ENCODE peak calls at places on chromosomes 4 and X, in seven cellular contexts. Z is transverse colon, G is neural progenitor cell, F is colonic mucosa, M is OCI-LY7, V is Caco-2, A is pancreas. O is an unnamed sample.
A peak's percentile ranks its signal among the peaks of the same experiment; 100 is the strongest.

GRCh38 chr4:41507292-41507933 is 30.5 kb upstream of the LIMCH1 start:
- DNase-seq in Z (no peak), G (no peak), F (no peak), M (no peak), V (peak; percentile 52), A (no peak), O (no peak)

GRCh38 chr4:120055167-120055566 is 11.5 kb downstream of the MAD2L1 start:
- DNase-seq in Z (no peak), G (no peak), F (no peak), M (no peak), V (no peak), A (no peak), O (no peak)

GRCh38 chr4:31741321-31741720 is 1021.2 kb downstream of the PCDH7 start:
- DNase-seq in Z (no peak), G (no peak), F (no peak), M (no peak), V (no peak), A (no peak), O (no peak)

GRCh38 chrX:149074429-149074828 is 430.7 kb downstream of the IDS start:
- DNase-seq in Z (no peak), G (no peak), F (no peak), M (peak; percentile 0), V (no peak), A (no peak), O (no peak)

GRCh38 chrX:38803286-38803608 is 2.0 kb downstream of the MID1IP1 start:
- DNase-seq in Z (no peak), G (no peak), F (no peak), M (peak; percentile 45), V (peak; percentile 26), A (no peak), O (no peak)

GRCh38 chrX:69095260-69095659 is 70.0 kb downstream of the PJA1 start:
- DNase-seq in Z (no peak), G (no peak), F (no peak), M (no peak), V (no peak), A (no peak), O (no peak)

GRCh38 chrX:68789966-68790365 is 38.9 kb upstream of the EFNB1 start:
- DNase-seq in Z (no peak), G (no peak), F (no peak), M (no peak), V (no peak), A (no peak), O (no peak)

GRCh38 chr4:153521995-153522799 is 56.0 kb downstream of the TMEM131L start:
- DNase-seq in Z (no peak), G (no peak), F (peak; percentile 17), M (peak; percentile 25), V (no peak), A (no peak), O (peak; percentile 76)

GRCh38 chr4:20383969-20384368 is 132.3 kb downstream of the SLIT2 start:
- DNase-seq in Z (no peak), G (no peak), F (no peak), M (no peak), V (no peak), A (no peak), O (no peak)

GRCh38 chr4:8739357-8739756 is 132.3 kb downstream of the HMX1 start:
- DNase-seq in Z (no peak), G (no peak), F (no peak), M (no peak), V (no peak), A (no peak), O (no peak)

GRCh38 chr4:8742546-8742945 is 129.1 kb downstream of the HMX1 start:
- DNase-seq in Z (no peak), G (no peak), F (no peak), M (no peak), V (no peak), A (peak; percentile 2), O (no peak)

GRCh38 chr4:8740666-8741395 is 130.8 kb downstream of the HMX1 start:
- DNase-seq in Z (no peak), G (no peak), F (no peak), M (no peak), V (no peak), A (peak; percentile 4), O (no peak)

GRCh38 chr4:8739820-8740665 is 131.6 kb downstream of the HMX1 start:
- DNase-seq in Z (no peak), G (no peak), F (no peak), M (no peak), V (no peak), A (no peak), O (peak; percentile 36)

GRCh38 chr4:8741513-8742226 is 130.0 kb downstream of the HMX1 start:
- DNase-seq in Z (no peak), G (no peak), F (no peak), M (no peak), V (no peak), A (peak; percentile 3), O (peak; percentile 24)
- H3K9me3 ChIP-seq in Z (no peaks in the 10 kb centered on the region), G (no peaks in the 10 kb centered on the region), F (no peaks in the 10 kb centered on the region), M (no peaks in the 10 kb centered on the region), V (no peaks in the 10 kb centered on the region), A (no peaks in the 10 kb centered on the region), O (no peaks in the 10 kb centered on the region)

GRCh38 chr4:5967783-5968182 is 50.4 kb downstream of the C4orf50 start:
- DNase-seq in Z (no peak), G (no peak), F (no peak), M (no peak), V (no peak), A (no peak), O (no peak)
- TF ChIP-seq CTCF in Z (no peak), G (no peak), F (no peak), M (no peak), V (no peak), A (no peak), O (no peak)

DNA sequence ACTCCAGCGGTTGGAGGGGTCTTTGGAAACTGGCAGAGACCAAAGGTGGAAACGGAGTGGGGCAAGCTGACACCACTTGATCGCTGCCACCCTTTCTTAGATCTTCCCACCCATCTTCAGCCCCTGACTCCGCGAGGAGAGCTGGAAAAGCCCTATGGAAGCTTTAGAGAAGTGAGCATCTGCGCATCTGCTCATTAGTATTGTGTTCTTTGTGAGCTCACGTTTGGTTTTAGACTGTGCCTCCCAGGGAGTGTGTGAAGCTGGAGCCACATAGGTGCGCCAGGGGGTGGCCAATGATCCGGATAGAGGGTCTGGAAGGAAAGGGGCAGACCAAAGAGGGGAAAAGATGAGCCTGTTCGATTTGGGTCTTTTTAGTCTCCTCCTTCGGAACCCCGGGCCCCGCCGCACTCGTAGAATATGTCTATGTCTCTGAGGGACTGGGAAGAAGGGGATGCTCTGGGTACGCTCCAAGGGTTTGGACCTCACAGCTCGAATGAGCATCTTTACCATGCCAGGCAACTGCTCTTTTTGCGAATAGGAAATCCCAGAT is 564 bp upstream of the DKK2 start:
- DNase-seq in Z (no peak), G (peak; percentile 31), F (no peak), M (no peak), V (no peak), A (no peak), O (no peak)
- H3K4me3 ChIP-seq in Z (peak overlapping the region; percentile 19), G (peak overlapping the region; percentile 51), F (peak overlapping the region; percentile 17), M (no peak overlapping the region), V (no peak overlapping the region), A (peak overlapping the region; percentile 47), O (no peak overlapping the region)

GRCh38 chr4:374298-375160 is 36.9 kb downstream of the ZNF141 start:
- DNase-seq in Z (no peak), G (no peak), F (no peak), M (no peak), V (no peak), A (no peak), O (no peak)
- H3K9me3 ChIP-seq in Z (peaks cover 97% of the 10 kb centered on the region), G (peaks cover 86% of the 10 kb centered on the region), F (peaks cover 36% of the 10 kb centered on the region), M (peaks cover 71% of the 10 kb centered on the region), V (peaks cover 66% of the 10 kb centered on the region), A (peaks cover 14% of the 10 kb centered on the region), O (peaks cover 39% of the 10 kb centered on the region)

GRCh38 chrX:79413963-79414362 is 46.8 kb upstream of the ITM2A start:
- DNase-seq in Z (no peak), G (no peak), F (no peak), M (no peak), V (no peak), A (no peak), O (no peak)

GRCh38 chrX:79408623-79409322 is 41.6 kb upstream of the ITM2A start:
- DNase-seq in Z (no peak), G (no peak), F (no peak), M (no peak), V (no peak), A (no peak), O (no peak)

GRCh38 chrX:79415056-79415455 is 47.9 kb upstream of the ITM2A start:
- DNase-seq in Z (no peak), G (no peak), F (no peak), M (no peak), V (no peak), A (no peak), O (no peak)

GRCh38 chrX:79409657-79410056 is 42.5 kb upstream of the ITM2A start:
- DNase-seq in Z (no peak), G (no peak), F (no peak), M (no peak), V (no peak), A (no peak), O (no peak)

DNA sequence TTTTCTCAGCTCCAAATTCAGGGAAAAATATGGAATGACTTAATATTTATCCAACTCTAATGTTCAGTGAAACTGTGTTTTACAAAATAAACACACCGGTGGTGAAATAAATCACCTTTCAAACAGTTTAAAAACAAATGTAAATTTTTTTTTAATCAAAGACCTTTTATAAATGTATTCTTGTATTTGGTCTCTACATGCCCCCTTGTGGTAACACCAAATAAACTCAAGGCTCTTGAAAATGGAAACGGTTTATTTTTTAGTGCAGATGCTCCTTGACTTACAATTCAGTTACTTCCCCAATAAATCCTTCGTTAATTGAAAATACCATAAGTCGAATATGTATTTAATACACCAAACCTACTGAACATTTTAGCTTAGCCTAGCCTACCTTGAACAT is 45.9 kb upstream of the ITM2A start:
- DNase-seq in Z (no peak), G (peak; percentile 22), F (no peak), M (peak; percentile 5), V (no peak), A (no peak), O (no peak)
- TF ChIP-seq CTCF in Z (peak; percentile 19), G (peak; percentile 53), F (no peak), M (peak; percentile 68), V (no peak), A (peak; percentile 3), O (peak; percentile 28)

GRCh38 chrX:65673857-65674350 is 6.5 kb downstream of the MSN start:
- DNase-seq in Z (no peak), G (no peak), F (no peak), M (no peak), V (no peak), A (no peak), O (no peak)
- H3K4me3 ChIP-seq in Z (no peak overlapping the region), G (no peak overlapping the region), F (no peak overlapping the region), M (no peak overlapping the region), V (no peak overlapping the region), A (no peak overlapping the region), O (no peak overlapping the region)

GRCh38 chr4:4726051-4726450 is 133.4 kb upstream of the MSX1 start:
- DNase-seq in Z (no peak), G (no peak), F (no peak), M (peak; percentile 25), V (no peak), A (no peak), O (no peak)
- H3K9me3 ChIP-seq in Z (peaks cover 9% of the 10 kb centered on the region), G (peaks cover 5% of the 10 kb centered on the region), F (no peaks in the 10 kb centered on the region), M (peaks cover 10% of the 10 kb centered on the region), V (peaks cover 10% of the 10 kb centered on the region), A (no peaks in the 10 kb centered on the region), O (no peaks in the 10 kb centered on the region)

DNA sequence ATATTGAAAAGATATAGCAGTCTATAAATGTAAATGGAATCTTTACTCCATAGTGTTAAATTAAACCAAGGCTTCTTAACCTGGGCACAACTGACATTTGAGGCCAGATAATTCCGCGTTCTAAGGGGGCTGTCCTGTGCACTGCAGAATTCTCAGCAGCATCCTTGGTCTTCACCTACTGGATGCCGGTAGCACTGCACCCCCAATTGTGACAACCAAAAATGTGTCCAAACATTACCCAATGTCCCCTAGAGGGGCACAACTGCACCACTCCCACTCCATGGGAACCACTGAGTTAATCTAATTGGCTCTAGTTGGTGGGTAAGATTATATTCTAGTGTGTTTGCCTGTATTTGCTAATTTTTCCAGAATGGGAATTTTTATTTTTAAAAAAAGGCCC is 16.6 kb downstream of the AP1S2 start:
- DNase-seq in Z (no peak), G (peak; percentile 39), F (no peak), M (peak; percentile 28), V (no peak), A (no peak), O (no peak)
- TF ChIP-seq CTCF in Z (no peak), G (peak; percentile 42), F (no peak), M (peak; percentile 49), V (no peak), A (no peak), O (no peak)